ENCODE peak calls at places on chromosomes 5 and 9, in nine cellular contexts. Z, A, I, H, D, C, L, E and N are unnamed samples.

GRCh38 chr5:171649002-171649401 is 136.6 kb upstream of the SMIM23 start:
- DNase-seq in Z (no peak), A (no peak), I (no peak), H (no peak), D (no peak), C (no peak), L (no peak), E (no peak), N (no peak)

GRCh38 chr5:178403351-178403750 is 170.7 kb upstream of the PHYKPL start:
- DNase-seq in Z (no peak), A (no peak), I (no peak), H (no peak), D (no peak), C (no peak), L (peak; percentile 30), E (no peak), N (no peak)

GRCh38 chr5:110032386-110032785 is 342.7 kb downstream of the MAN2A1 start:
- DNase-seq in Z (no peak), A (no peak), I (no peak), H (no peak), D (no peak), C (no peak), L (no peak), E (no peak), N (no peak)

GRCh38 chr9:82466616-82467251 is 478.2 kb downstream of the SPATA31D1 start:
- DNase-seq in Z (no peak), A (peak; percentile 81), I (no peak), H (no peak), D (no peak), C (no peak), L (no peak), E (no peak), N (no peak)

GRCh38 chr9:124306098-124306735 is 48.5 kb downstream of the NEK6 start:
- DNase-seq in Z (no peak), A (no peak), I (peak; percentile 85), H (no peak), D (peak; percentile 85), C (no peak), L (no peak), E (no peak), N (peak; percentile 11)

GRCh38 chr9:12784461-12785250 is 9.8 kb downstream of the LURAP1L start:
- DNase-seq in Z (no peak), A (no peak), I (peak; percentile 95), H (no peak), D (no peak), C (no peak), L (no peak), E (peak; percentile 86), N (peak; percentile 86)

GRCh38 chr9:133429641-133430161 is 7.5 kb downstream of the ADAMTS13 start:
- DNase-seq in Z (no peak), A (peak; percentile 88), I (no peak), H (no peak), D (peak; percentile 56), C (no peak), L (no peak), E (no peak), N (no peak)

GRCh38 chr5:37165761-37166160 is 83.4 kb downstream of the CPLANE1 start:
- DNase-seq in Z (no peak), A (no peak), I (no peak), H (no peak), D (no peak), C (no peak), L (no peak), E (no peak), N (no peak)

GRCh38 chr5:98839469-98840383 is 66.3 kb downstream of the RGMB start:
- DNase-seq in Z (no peak), A (peak; percentile 23), I (no peak), H (no peak), D (peak; percentile 41), C (no peak), L (no peak), E (no peak), N (no peak)